ENCODE peak calls at places on chromosomes 7 and 10, in five cellular contexts. One of them, this sample, is unnamed.

GRCh38 chr7:121913947-121914346 is 41.0 kb downstream of the PTPRZ1 start:
- DNase-seq in foreskin fibroblast: no peak
- DNase-seq in SJSA1: no peak
- DNase-seq in BE2C: no peak
- DNase-seq in hepatocyte: no peak
- DNase-seq in this sample: no peak

GRCh38 chr10:89494615-89495014 is 40.8 kb downstream of the SLC16A12 start:
- DNase-seq in foreskin fibroblast: no peak
- DNase-seq in SJSA1: no peak
- DNase-seq in BE2C: no peak
- DNase-seq in hepatocyte: no peak
- DNase-seq in this sample: no peak

GRCh38 chr7:23065974-23066373 is 39.6 kb upstream of the KLHL7 start:
- DNase-seq in foreskin fibroblast: peak
- DNase-seq in SJSA1: no peak
- DNase-seq in BE2C: no peak
- DNase-seq in hepatocyte: no peak
- DNase-seq in this sample: no peak

GRCh38 chr10:59971915-59972314 is 65.6 kb upstream of the CCDC6 start:
- DNase-seq in foreskin fibroblast: peak
- DNase-seq in SJSA1: no peak
- DNase-seq in BE2C: no peak
- DNase-seq in hepatocyte: peak
- DNase-seq in this sample: no peak

GRCh38 chr7:99504281-99504602 is 220 bp upstream of the ZKSCAN5 start:
- DNase-seq in foreskin fibroblast: no peak
- DNase-seq in SJSA1: no peak
- DNase-seq in BE2C: peak
- DNase-seq in hepatocyte: no peak
- DNase-seq in this sample: no peak

GRCh38 chr7:5472432-5473315 is 49.0 kb upstream of the TNRC18 start:
- DNase-seq in foreskin fibroblast: no peak
- DNase-seq in SJSA1: no peak
- DNase-seq in BE2C: no peak
- DNase-seq in hepatocyte: no peak
- DNase-seq in this sample: no peak

GRCh38 chr7:111390000-111390399 is 172.3 kb downstream of the IMMP2L start:
- DNase-seq in foreskin fibroblast: no peak
- DNase-seq in SJSA1: no peak
- DNase-seq in BE2C: no peak
- DNase-seq in hepatocyte: no peak
- DNase-seq in this sample: no peak

GRCh38 chr7:130891254-130892094 is 157.5 kb upstream of the KLF14 start:
- DNase-seq in foreskin fibroblast: peak
- DNase-seq in SJSA1: peak
- DNase-seq in BE2C: no peak
- DNase-seq in hepatocyte: no peak
- DNase-seq in this sample: no peak

GRCh38 chr10:71312840-71313789 is 5.9 kb upstream of the SLC29A3 start:
- DNase-seq in foreskin fibroblast: peak
- DNase-seq in SJSA1: no peak
- DNase-seq in BE2C: peak
- DNase-seq in hepatocyte: peak
- DNase-seq in this sample: no peak

GRCh38 chr7:121561717-121562116 is 165.6 kb upstream of the FAM3C start:
- DNase-seq in foreskin fibroblast: peak
- DNase-seq in SJSA1: no peak
- DNase-seq in BE2C: peak
- DNase-seq in hepatocyte: no peak
- DNase-seq in this sample: no peak

GRCh38 chr10:96616961-96617360 is 30.1 kb upstream of the TM9SF3 start:
- DNase-seq in foreskin fibroblast: no peak
- DNase-seq in SJSA1: no peak
- DNase-seq in BE2C: no peak
- DNase-seq in hepatocyte: no peak
- DNase-seq in this sample: no peak

GRCh38 chr10:28841625-28842024 is 164.3 kb downstream of the BAMBI start:
- DNase-seq in foreskin fibroblast: no peak
- DNase-seq in SJSA1: peak
- DNase-seq in BE2C: no peak
- DNase-seq in hepatocyte: no peak
- DNase-seq in this sample: no peak

GRCh38 chr7:17976952-17977351 is 36.7 kb upstream of the SNX13 start:
- DNase-seq in foreskin fibroblast: no peak
- DNase-seq in SJSA1: no peak
- DNase-seq in BE2C: no peak
- DNase-seq in hepatocyte: no peak
- DNase-seq in this sample: no peak

GRCh38 chr10:126243976-126244375 is 144.3 kb downstream of the ADAM12 start:
- DNase-seq in foreskin fibroblast: peak
- DNase-seq in SJSA1: peak
- DNase-seq in BE2C: no peak
- DNase-seq in hepatocyte: no peak
- DNase-seq in this sample: no peak

GRCh38 chr10:21355591-21356011 is 169.9 kb downstream of the SKIDA1 start:
- DNase-seq in foreskin fibroblast: no peak
- DNase-seq in SJSA1: no peak
- DNase-seq in BE2C: no peak
- DNase-seq in hepatocyte: no peak
- DNase-seq in this sample: no peak

GRCh38 chr7:116354171-116354545 is 143.8 kb downstream of the TES start:
- DNase-seq in foreskin fibroblast: peak
- DNase-seq in SJSA1: no peak
- DNase-seq in BE2C: no peak
- DNase-seq in hepatocyte: peak
- DNase-seq in this sample: no peak

GRCh38 chr10:127043312-127043711 is 138.1 kb downstream of the DOCK1 start:
- DNase-seq in foreskin fibroblast: no peak
- DNase-seq in SJSA1: no peak
- DNase-seq in BE2C: no peak
- DNase-seq in hepatocyte: no peak
- DNase-seq in this sample: no peak

GRCh38 chr7:111232249-111233084 is 141.5 kb downstream of the LRRN3 start:
- DNase-seq in foreskin fibroblast: peak
- DNase-seq in SJSA1: no peak
- DNase-seq in BE2C: no peak
- DNase-seq in hepatocyte: no peak
- DNase-seq in this sample: no peak

GRCh38 chr7:104136981-104137380 is 70.8 kb downstream of the ORC5 start:
- DNase-seq in foreskin fibroblast: no peak
- DNase-seq in SJSA1: no peak
- DNase-seq in BE2C: no peak
- DNase-seq in hepatocyte: no peak
- DNase-seq in this sample: no peak

GRCh38 chr7:46115410-46115809 is 194.3 kb upstream of the IGFBP3 start:
- DNase-seq in foreskin fibroblast: peak
- DNase-seq in SJSA1: no peak
- DNase-seq in BE2C: no peak
- DNase-seq in hepatocyte: no peak
- DNase-seq in this sample: no peak

GRCh38 chr7:37208528-37208927 is 240.1 kb downstream of the ELMO1 start:
- DNase-seq in foreskin fibroblast: peak
- DNase-seq in SJSA1: no peak
- DNase-seq in BE2C: peak
- DNase-seq in hepatocyte: peak
- DNase-seq in this sample: peak

GRCh38 chr10:74500026-74500704 is 326.2 kb upstream of the KAT6B start:
- DNase-seq in foreskin fibroblast: no peak
- DNase-seq in SJSA1: no peak
- DNase-seq in BE2C: no peak
- DNase-seq in hepatocyte: no peak
- DNase-seq in this sample: no peak

GRCh38 chr10:51031995-51032394 is 42.3 kb upstream of the PRKG1 start:
- DNase-seq in foreskin fibroblast: no peak
- DNase-seq in SJSA1: no peak
- DNase-seq in BE2C: no peak
- DNase-seq in hepatocyte: no peak
- DNase-seq in this sample: no peak

GRCh38 chr7:151540146-151540545 is 20.5 kb upstream of the RHEB start:
- DNase-seq in foreskin fibroblast: no peak
- DNase-seq in SJSA1: no peak
- DNase-seq in BE2C: no peak
- DNase-seq in hepatocyte: no peak
- DNase-seq in this sample: no peak

GRCh38 chr10:122294006-122294405 is 22.9 kb downstream of the BTBD16 start:
- DNase-seq in foreskin fibroblast: no peak
- DNase-seq in SJSA1: peak
- DNase-seq in BE2C: no peak
- DNase-seq in hepatocyte: peak
- DNase-seq in this sample: no peak

GRCh38 chr7:108235451-108236061 is 105.4 kb upstream of the LAMB4 start:
- DNase-seq in foreskin fibroblast: peak
- DNase-seq in SJSA1: no peak
- DNase-seq in BE2C: peak
- DNase-seq in hepatocyte: peak
- DNase-seq in this sample: no peak

DNA sequence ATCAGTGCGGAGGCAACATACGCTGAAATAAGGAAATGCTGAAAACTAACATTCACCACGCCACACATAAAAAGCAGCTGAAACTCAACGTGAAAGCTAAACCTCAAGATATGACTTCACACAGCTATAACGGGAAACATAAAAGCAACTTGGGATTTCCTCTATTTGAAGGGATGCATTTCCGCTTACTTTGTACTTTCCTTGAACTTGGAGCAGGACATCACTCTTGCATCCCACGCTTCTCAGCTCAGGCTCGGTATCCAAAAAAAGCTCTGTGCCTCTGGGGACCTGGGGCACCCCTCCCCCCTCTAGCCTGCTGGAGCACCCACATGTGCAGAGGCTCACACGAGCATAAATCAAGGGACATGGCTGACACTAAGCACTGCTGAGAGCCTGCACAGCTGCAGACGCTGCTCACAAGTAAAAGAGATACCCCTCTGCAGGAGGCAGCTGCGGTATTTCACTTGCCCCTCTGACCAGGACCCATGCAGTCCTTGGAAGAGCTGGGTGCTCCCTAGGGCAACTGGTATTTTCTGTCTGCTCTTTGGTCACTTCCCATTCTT is 34.2 kb downstream of the PARD3 start:
- DNase-seq in foreskin fibroblast: peak
- DNase-seq in SJSA1: no peak
- DNase-seq in BE2C: peak
- DNase-seq in hepatocyte: peak
- DNase-seq in this sample: peak
- H3K4me3 ChIP-seq in foreskin fibroblast: peak
- H3K4me3 ChIP-seq in SJSA1: peak
- H3K4me3 ChIP-seq in BE2C: peak
- H3K4me3 ChIP-seq in hepatocyte: no peak
- H3K4me3 ChIP-seq in this sample: peak

DNA sequence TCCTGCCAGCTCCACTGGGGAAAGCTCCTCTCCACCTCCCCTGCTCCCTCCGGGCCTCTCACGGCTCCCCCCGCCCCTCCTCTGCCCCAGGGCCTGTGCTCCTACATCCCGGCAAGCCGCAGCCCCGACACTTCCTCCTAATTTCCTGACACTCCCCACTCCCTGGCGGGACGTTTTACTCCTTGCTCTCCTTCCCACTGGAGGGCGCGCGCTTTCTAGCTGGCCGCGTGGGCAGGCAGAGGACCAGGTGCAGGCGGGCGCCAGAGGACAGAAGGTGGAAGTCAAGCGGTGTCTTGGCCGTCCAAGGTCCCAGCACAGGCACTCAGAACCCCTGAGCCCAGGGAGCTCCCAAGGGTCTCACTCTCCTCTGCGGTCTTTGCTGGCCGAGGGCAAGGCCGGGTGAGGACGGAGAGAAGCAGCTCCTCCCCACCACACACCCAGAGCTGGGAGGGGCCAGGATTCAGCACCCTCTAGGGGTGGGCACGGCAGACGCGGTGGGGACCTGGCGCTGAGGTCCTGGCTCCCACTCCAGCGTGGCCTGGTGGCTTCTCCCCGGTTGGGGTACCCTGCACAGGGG is 19.1 kb downstream of the ADAM8 start:
- DNase-seq in foreskin fibroblast: peak
- DNase-seq in SJSA1: no peak
- DNase-seq in BE2C: peak
- DNase-seq in hepatocyte: peak
- DNase-seq in this sample: no peak
- H3K4me3 ChIP-seq in foreskin fibroblast: no peak
- H3K4me3 ChIP-seq in SJSA1: no peak
- H3K4me3 ChIP-seq in BE2C: peak
- H3K4me3 ChIP-seq in hepatocyte: no peak
- H3K4me3 ChIP-seq in this sample: no peak

GRCh38 chr7:134785842-134786241 is 6.4 kb downstream of the CALD1 start:
- DNase-seq in foreskin fibroblast: no peak
- DNase-seq in SJSA1: no peak
- DNase-seq in BE2C: no peak
- DNase-seq in hepatocyte: no peak
- DNase-seq in this sample: no peak
- H3K4me3 ChIP-seq in foreskin fibroblast: no peak
- H3K4me3 ChIP-seq in SJSA1: no peak
- H3K4me3 ChIP-seq in BE2C: no peak
- H3K4me3 ChIP-seq in hepatocyte: no peak
- H3K4me3 ChIP-seq in this sample: no peak

DNA sequence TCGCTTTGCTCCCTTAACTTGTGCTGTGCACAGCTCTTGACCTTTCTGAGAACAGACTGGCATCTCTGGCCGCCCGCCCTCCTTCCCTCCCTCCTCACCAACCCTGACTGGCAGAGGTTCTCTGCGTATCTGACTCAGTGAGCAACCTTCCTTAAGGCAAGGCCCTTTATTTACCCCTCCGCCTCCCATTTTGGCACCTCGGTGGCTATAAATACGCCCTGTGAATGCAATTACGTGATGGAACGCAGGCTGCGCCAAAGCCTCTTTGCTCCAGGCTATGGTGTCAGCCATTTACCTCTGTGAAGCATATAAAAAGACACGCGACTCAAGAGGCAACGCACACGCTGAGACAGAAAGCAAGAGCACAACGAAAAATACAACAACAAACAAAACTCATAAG is 764.3 kb downstream of the SUGCT start:
- DNase-seq in foreskin fibroblast: peak
- DNase-seq in SJSA1: no peak
- DNase-seq in BE2C: no peak
- DNase-seq in hepatocyte: no peak
- DNase-seq in this sample: no peak
- H3K4me3 ChIP-seq in foreskin fibroblast: no peak
- H3K4me3 ChIP-seq in SJSA1: no peak
- H3K4me3 ChIP-seq in BE2C: no peak
- H3K4me3 ChIP-seq in hepatocyte: no peak
- H3K4me3 ChIP-seq in this sample: no peak